ENCODE peak calls at places on chromosomes 1 and 21, in five cellular contexts. P is cardiac muscle cell; U is B cell; D is stimulated activated CD8-positive, alpha-beta memory T cell treated with anti-CD3 and anti-CD28 coated beads, Interleukin-15, amount 100 ng/mL, for 24 hours; X is stimulated activated CD4-positive, alpha-beta T cell treated with anti-CD3 and anti-CD28 coated beads, TNF-alpha, amount 100 ng/mL, for 1 hour. L is an unnamed sample.

GRCh38 chr1:89780721-89781120 is 40.1 kb upstream of the LRRC8D start:
- DNase-seq in X (no peak), D (no peak), P (peak), U (no peak), L (no peak)

GRCh38 chr21:26715878-26716506 is 129.2 kb downstream of the ADAMTS1 start:
- DNase-seq in X (no peak), D (no peak), P (peak), U (peak), L (no peak)

GRCh38 chr21:38490411-38491020 is 7.8 kb downstream of the ERG start:
- DNase-seq in P (no peak), X (no peak), D (no peak), U (no peak), L (no peak)

GRCh38 chr1:179812501-179813292 is 64.9 kb downstream of the TOR1AIP2 start:
- DNase-seq in X (no peak), P (peak), D (no peak), U (no peak), L (no peak)

GRCh38 chr1:18020021-18020817 is 87.4 kb upstream of the IGSF21 start:
- DNase-seq in U (no peak), X (no peak), P (no peak), D (no peak), L (no peak)

GRCh38 chr1:28540651-28541050 is 12.2 kb upstream of the TRNAU1AP start:
- DNase-seq in D (no peak), U (no peak), P (no peak), X (no peak), L (no peak)

GRCh38 chr1:66623812-66624211 is 89.9 kb downstream of the SGIP1 start:
- DNase-seq in U (no peak), P (peak), X (no peak), D (no peak), L (no peak)

GRCh38 chr1:209157514-209158285 is 425.8 kb upstream of the CAMK1G start:
- DNase-seq in X (no peak), P (no peak), U (no peak), D (no peak), L (no peak)

GRCh38 chr1:37794372-37795339 is 1.0 kb downstream of the MANEAL start:
- DNase-seq in U (peak), D (no peak), X (no peak), P (no peak), L (no peak)

GRCh38 chr1:201011616-201012015 is 11.9 kb downstream of the KIF21B start:
- DNase-seq in X (no peak), D (no peak), P (no peak), U (no peak), L (no peak)

GRCh38 chr1:206041640-206042039 is 11.3 kb upstream of the RHEX start:
- DNase-seq in X (no peak), U (peak), P (no peak), D (no peak), L (peak)

L was measured in epithelial cell of prostate.